ENCODE peak calls at places on chromosomes 13 and 19, in eight cellular contexts. E is fibroblast of lung, T is fibroblast of mammary gland, Z is cardiac muscle cell, Q is chondrocyte, D is heart left ventricle, Y is psoas muscle, K is cardiac fibroblast. W is an unnamed sample.

GRCh38 chr13:26538363-26539317 is 18.8 kb upstream of the WASF3 start:
- DNase-seq in Y (no peak), Q (no peak), D (no peak), T (peak), E (no peak), Z (peak), K (peak), W (peak)

GRCh38 chr13:80123945-80124344 is 217.0 kb downstream of the SPRY2 start:
- DNase-seq in Y (no peak), K (no peak), Q (no peak), D (no peak), E (no peak), T (no peak), Z (no peak), W (no peak)

GRCh38 chr19:47430041-47430802 is 10.9 kb upstream of the MEIS3 start:
- DNase-seq in K (peak), D (no peak), Y (no peak), E (peak), Q (no peak), T (peak), Z (peak), W (peak)

GRCh38 chr19:20385056-20385455 is 180.5 kb downstream of the ZNF737 start:
- DNase-seq in T (no peak), Y (no peak), K (no peak), Z (no peak), E (no peak), Q (no peak), D (no peak), W (no peak)

GRCh38 chr13:66940113-66940512 is 290.0 kb downstream of the PCDH9 start:
- DNase-seq in D (no peak), Z (peak), Q (no peak), E (peak), T (peak), Y (no peak), K (peak), W (no peak)

GRCh38 chr13:28044608-28045007 is 55.8 kb downstream of the FLT3 start:
- DNase-seq in E (no peak), K (no peak), Q (no peak), Y (no peak), D (no peak), Z (no peak), T (peak), W (peak)

GRCh38 chr13:21934309-21934708 is 263.4 kb downstream of the FGF9 start:
- DNase-seq in Q (no peak), Z (no peak), Y (no peak), K (no peak), D (no peak), E (no peak), T (no peak), W (no peak)

GRCh38 chr13:106129273-106129672 is 406.2 kb downstream of the EFNB2 start:
- DNase-seq in Z (no peak), K (no peak), Q (no peak), E (no peak), T (no peak), Y (no peak), D (no peak), W (no peak)

GRCh38 chr13:59538512-59538911 is 625.2 kb downstream of the DIAPH3 start:
- DNase-seq in Y (no peak), D (no peak), Q (no peak), Z (no peak), E (no peak), T (no peak), K (no peak), W (no peak)

GRCh38 chr13:98141509-98141908 is 1.4 kb upstream of the FARP1 start:
- DNase-seq in K (no peak), E (no peak), D (no peak), Y (no peak), Z (no peak), T (no peak), Q (no peak), W (no peak)

GRCh38 chr13:112990783-112991182 is 21.8 kb downstream of the MCF2L start:
- DNase-seq in D (no peak), Z (no peak), Y (no peak), Q (no peak), T (no peak), E (no peak), K (no peak), W (no peak)

GRCh38 chr19:33900817-33901216 is 104.1 kb downstream of the KCTD15 start:
- DNase-seq in K (no peak), Y (no peak), Z (no peak), T (no peak), E (no peak), Q (no peak), D (no peak), W (no peak)

GRCh38 chr13:63107163-63107935 is 1691.7 kb upstream of the PCDH20 start:
- DNase-seq in T (peak), K (peak), Z (peak), Q (no peak), D (no peak), E (peak), Y (no peak), W (peak)

GRCh38 chr13:100542546-100543156 is 45.9 kb downstream of the GGACT start:
- DNase-seq in T (peak), Q (no peak), Y (no peak), K (peak), E (peak), Z (peak), D (no peak), W (peak)

GRCh38 chr19:40241125-40241808 is 14.8 kb upstream of the CCNP start:
- DNase-seq in K (no peak), Z (no peak), T (no peak), E (no peak), Q (no peak), Y (no peak), D (no peak), W (no peak)

GRCh38 chr19:17977073-17977472 is 10.2 kb downstream of the KCNN1 start:
- DNase-seq in D (no peak), Q (no peak), K (no peak), Y (no peak), T (no peak), E (no peak), Z (no peak), W (no peak)

GRCh38 chr19:57668635-57669034 is at the start of gene ZSCAN4:
- DNase-seq in T (no peak), Y (no peak), D (no peak), Z (no peak), Q (no peak), K (no peak), E (no peak), W (no peak)

GRCh38 chr13:99982021-99982740 is 597 bp downstream of the ZIC2 start:
- DNase-seq in E (peak), D (no peak), Y (no peak), Z (no peak), Q (no peak), T (no peak), K (no peak), W (no peak)

GRCh38 chr19:35986664-35987570 is 8.1 kb upstream of the SDHAF1 start:
- DNase-seq in Q (no peak), Z (no peak), K (no peak), T (no peak), Y (peak), E (no peak), D (peak), W (no peak)

GRCh38 chr13:39016789-39017188 is 21.1 kb downstream of the PROSER1 start:
- DNase-seq in E (no peak), K (peak), D (no peak), Z (peak), T (peak), Y (no peak), Q (no peak), W (peak)

GRCh38 chr13:103067751-103068563 is 1.7 kb upstream of the SLC10A2 start:
- DNase-seq in E (no peak), T (no peak), Y (no peak), Q (no peak), D (no peak), Z (no peak), K (no peak), W (no peak)

GRCh38 chr13:20057963-20058362 is 99.4 kb downstream of the ZMYM2 start:
- DNase-seq in E (no peak), D (no peak), Y (no peak), Q (no peak), T (no peak), Z (no peak), K (no peak), W (no peak)
- TF ChIP-seq CTCF in E (no peak), D (no peak), Y (peak), Q (peak), T (peak), Z (no peak), K (no peak), W (peak)

GRCh38 chr13:45492538-45492937 is 27.8 kb downstream of the COG3 start:
- DNase-seq in T (peak), E (no peak), D (no peak), Y (no peak), Z (peak), K (peak), Q (no peak), W (peak)

GRCh38 chr13:45490068-45490467 is 25.3 kb downstream of the COG3 start:
- DNase-seq in Y (no peak), Q (no peak), D (no peak), E (no peak), K (no peak), T (no peak), Z (no peak), W (no peak)
- TF ChIP-seq CTCF in Y (peak), Q (peak), D (peak), E (no peak), K (no peak), T (no peak), Z (no peak), W (peak)

GRCh38 chr13:45314822-45315221 is 26.2 kb downstream of the TPT1 start:
- DNase-seq in K (no peak), D (no peak), Z (no peak), Q (no peak), T (no peak), E (no peak), Y (no peak), W (no peak)
- TF ChIP-seq CTCF in K (no peak), D (no peak), Z (no peak), Q (no peak), T (no peak), E (no peak), Y (no peak), W (no peak)

DNA sequence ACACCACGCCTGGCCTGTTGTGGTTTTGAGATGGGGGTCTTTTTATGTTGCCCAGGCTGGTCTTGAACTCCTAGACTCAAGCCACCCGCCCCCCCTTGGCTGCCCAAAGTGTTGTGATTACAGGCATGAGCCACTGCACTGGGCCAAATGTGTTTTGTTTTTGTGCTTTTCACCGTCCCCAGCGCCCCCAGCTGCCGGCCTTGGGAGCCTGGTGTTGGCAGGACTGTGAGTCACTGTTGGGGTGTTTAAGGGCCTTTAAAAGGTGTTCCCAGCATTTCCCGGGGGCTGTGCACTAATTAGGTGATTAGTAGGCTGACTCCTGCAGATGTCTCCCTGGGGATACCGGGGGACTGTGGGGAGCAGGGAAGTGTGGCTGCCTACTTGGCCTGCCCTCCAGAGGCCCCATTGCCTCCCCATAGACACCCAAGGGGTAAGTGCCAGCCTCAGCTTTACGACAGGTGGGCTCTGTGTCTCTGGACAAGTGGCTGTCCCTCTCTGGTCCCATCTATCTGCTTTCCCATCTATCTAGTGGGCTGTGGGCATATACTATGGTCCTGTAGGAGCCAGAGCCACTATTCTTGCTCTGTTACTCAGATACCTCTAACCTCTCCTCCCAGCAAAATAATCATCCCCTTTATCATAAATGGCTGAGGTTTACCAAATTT is 11.8 kb upstream of the TLE5 start:
- DNase-seq in D (no peak), K (peak), E (no peak), Z (peak), T (peak), Y (no peak), Q (no peak), W (peak)
- TF ChIP-seq CTCF in D (peak), K (peak), E (no peak), Z (peak), T (peak), Y (no peak), Q (peak), W (peak)

GRCh38 chr13:44439615-44440014 is 66.0 kb downstream of the SERP2 start:
- DNase-seq in D (no peak), Q (no peak), K (no peak), Y (no peak), E (no peak), T (no peak), Z (no peak), W (no peak)

GRCh38 chr13:44437356-44438233 is 64.0 kb downstream of the SERP2 start:
- DNase-seq in Y (no peak), Q (no peak), Z (peak), K (peak), E (peak), T (peak), D (no peak), W (peak)

GRCh38 chr13:44436589-44437337 is 63.1 kb downstream of the SERP2 start:
- DNase-seq in Q (peak), K (peak), E (peak), D (peak), Z (peak), T (peak), Y (peak), W (peak)

GRCh38 chr13:44440046-44440608 is 66.5 kb downstream of the SERP2 start:
- DNase-seq in T (no peak), D (no peak), Y (no peak), Q (no peak), E (peak), K (no peak), Z (no peak), W (no peak)

DNA sequence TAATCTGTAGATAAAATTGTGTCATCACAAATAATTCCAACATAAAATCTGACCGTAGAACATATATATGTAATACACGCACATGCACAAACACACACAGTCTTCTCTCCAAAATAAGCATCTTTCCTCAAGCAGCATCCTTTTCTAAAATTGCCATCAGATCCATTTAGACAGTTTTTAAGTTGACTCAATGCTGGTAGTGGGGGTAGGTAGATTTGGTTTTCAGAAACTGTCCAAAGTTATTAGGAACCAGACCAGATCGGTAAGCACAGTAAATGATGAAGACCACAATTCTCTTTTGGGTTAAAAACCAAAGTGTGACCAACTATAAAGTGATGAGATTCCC is 64.6 kb downstream of the SERP2 start:
- DNase-seq in Z (no peak), D (no peak), T (no peak), K (no peak), E (no peak), Y (no peak), Q (no peak), W (no peak)
- TF ChIP-seq CTCF in Z (no peak), D (no peak), T (no peak), K (peak), E (no peak), Y (no peak), Q (peak), W (no peak)